ENCODE peak calls at places on chromosome 1, in ten cellular contexts. X is RWPE2, J is WERI-Rb-1, K is EL, I is HCEC 1CT, P is HFFc6, W is psoas muscle, B is stomach, Q is T-helper 17 cell, S is T-helper 1 cell. G is an unnamed sample.

GRCh38 chr1:230669543-230669942 is 27.3 kb downstream of the COG2 start:
- DNase-seq in X (no peak), J (no peak), K (no peak), I (no peak), P (no peak), W (no peak), B (no peak), Q (no peak), S (no peak), G (no peak)

GRCh38 chr1:20279507-20279906 is 11.2 kb upstream of the VWA5B1 start:
- DNase-seq in X (no peak), J (no peak), K (peak), I (peak), P (peak), W (no peak), B (no peak), Q (no peak), S (no peak), G (peak)

GRCh38 chr1:108200627-108201106 is 524 bp upstream of the SLC25A24 start:
- DNase-seq in X (no peak), J (peak), K (peak), I (peak), P (peak), W (peak), B (peak), Q (peak), S (no peak), G (peak)

GRCh38 chr1:1371354-1371740 is 3.7 kb downstream of the AURKAIP1 start:
- DNase-seq in X (no peak), J (no peak), K (no peak), I (no peak), P (no peak), W (peak), B (no peak), Q (peak), S (peak), G (no peak)

GRCh38 chr1:79496129-79496528 is 489.6 kb upstream of the ADGRL4 start:
- DNase-seq in X (no peak), J (no peak), K (no peak), I (no peak), P (no peak), W (no peak), B (no peak), Q (no peak), S (no peak), G (no peak)

GRCh38 chr1:30757196-30757949 is at the start of gene LAPTM5:
- DNase-seq in X (no peak), J (no peak), K (peak), I (no peak), P (peak), W (peak), B (peak), Q (peak), S (peak), G (peak)

GRCh38 chr1:31483012-31483946 is 70.3 kb downstream of the SERINC2 start:
- DNase-seq in X (no peak), J (peak), K (peak), I (peak), P (peak), W (no peak), B (peak), Q (no peak), S (no peak), G (peak)

GRCh38 chr1:36224537-36225297 is 474 bp downstream of the THRAP3 start:
- DNase-seq in X (peak), J (peak), K (peak), I (peak), P (peak), W (no peak), B (peak), Q (no peak), S (no peak), G (peak)

GRCh38 chr1:2787163-2787911 is 14.2 kb downstream of the TTC34 start:
- DNase-seq in X (peak), J (peak), K (no peak), I (no peak), P (no peak), W (peak), B (peak), Q (no peak), S (no peak), G (no peak)